ENCODE peak calls at places on chromosomes 5 and 9, in five cellular contexts. T, J, Y, X and B are unnamed samples.

GRCh38 chr5:91469517-91470165 is 86.5 kb upstream of the ARRDC3 start:
- DNase-seq in J (no peak), Y (no peak), X (no peak), T (peak), B (peak)

GRCh38 chr9:117643288-117643654 is 60.9 kb upstream of the TLR4 start:
- DNase-seq in X (no peak), J (no peak), T (no peak), Y (no peak), B (no peak)

GRCh38 chr5:99037668-99038067 is 108.9 kb upstream of the CHD1 start:
- DNase-seq in X (peak), Y (peak), J (no peak), T (peak), B (no peak)

GRCh38 chr9:124202447-124202971 is 55.2 kb upstream of the NEK6 start:
- DNase-seq in J (peak), X (peak), Y (peak), T (no peak), B (peak)

GRCh38 chr5:173858675-173859121 is 29.5 kb upstream of the CPEB4 start:
- DNase-seq in J (no peak), X (no peak), T (no peak), Y (no peak), B (no peak)

GRCh38 chr5:146877783-146878470 is 630 bp downstream of the PPP2R2B start:
- DNase-seq in T (no peak), J (no peak), X (peak), Y (no peak), B (no peak)

GRCh38 chr5:10585120-10585915 is 21.4 kb downstream of the ANKRD33B start:
- DNase-seq in T (no peak), X (no peak), J (no peak), Y (no peak), B (no peak)

GRCh38 chr9:130042406-130042930 is 521 bp downstream of the FNBP1 start:
- DNase-seq in T (no peak), Y (peak), X (peak), J (peak), B (no peak)

GRCh38 chr9:124122321-124122720 is 110.8 kb downstream of the LHX2 start:
- DNase-seq in J (no peak), X (no peak), T (no peak), Y (no peak), B (no peak)

GRCh38 chr9:16870606-16871357 is at the start of gene BNC2:
- DNase-seq in X (no peak), Y (no peak), T (peak), J (peak), B (peak)

GRCh38 chr9:69671291-69671903 is 774 bp downstream of the APBA1 start:
- DNase-seq in Y (no peak), T (no peak), J (peak), X (no peak), B (peak)

GRCh38 chr9:11086561-11086960 is 473.8 kb upstream of the PTPRD start:
- DNase-seq in J (no peak), X (no peak), T (peak), Y (no peak), B (no peak)

GRCh38 chr9:115254781-115255180 is 136.8 kb upstream of the TNC start:
- DNase-seq in T (no peak), X (no peak), J (no peak), Y (no peak), B (no peak)

GRCh38 chr9:37943329-37944265 is 39.7 kb upstream of the SLC25A51 start:
- DNase-seq in X (no peak), T (peak), Y (no peak), J (peak), B (no peak)

GRCh38 chr9:95508242-95508967 is 8.4 kb downstream of the PTCH1 start:
- DNase-seq in Y (peak), X (peak), J (no peak), T (no peak), B (no peak)

GRCh38 chr9:124835026-124835501 is 18.2 kb upstream of the WDR38 start:
- DNase-seq in Y (no peak), X (no peak), J (peak), T (peak), B (no peak)

GRCh38 chr5:3891118-3891517 is 295.5 kb downstream of the IRX1 start:
- DNase-seq in T (no peak), X (no peak), Y (no peak), J (no peak), B (no peak)

GRCh38 chr5:109312695-109313094 is 97.1 kb downstream of the PJA2 start:
- DNase-seq in T (no peak), J (no peak), X (no peak), Y (no peak), B (no peak)

GRCh38 chr9:95776131-95776530 is 99.4 kb upstream of the ERCC6L2 start:
- DNase-seq in Y (no peak), T (no peak), J (no peak), X (no peak), B (no peak)

GRCh38 chr9:98521141-98521540 is 187.6 kb downstream of the GABBR2 start:
- DNase-seq in J (no peak), T (peak), Y (no peak), X (no peak), B (no peak)